ENCODE peak calls at places on chromosomes 2 and 18, in eight cellular contexts. G, Z, H, F, W, D, S and V are unnamed samples.

GRCh38 chr2:156340818-156341481 is 8.4 kb upstream of the NR4A2 start:
- DNase-seq in G (no peak), Z (peak), H (no peak), F (no peak), W (no peak), D (no peak), S (no peak), V (peak)

GRCh38 chr2:235406420-235406819 is 87.4 kb upstream of the AGAP1 start:
- DNase-seq in G (peak), Z (no peak), H (no peak), F (no peak), W (peak), D (no peak), S (no peak), V (no peak)

GRCh38 chr2:218582085-218582484 is 13.4 kb downstream of the CNOT9 start:
- DNase-seq in G (no peak), Z (no peak), H (no peak), F (no peak), W (no peak), D (peak), S (peak), V (no peak)

GRCh38 chr18:27604583-27604982 is 419.5 kb upstream of the CHST9 start:
- DNase-seq in G (no peak), Z (no peak), H (no peak), F (no peak), W (peak), D (no peak), S (no peak), V (no peak)

GRCh38 chr2:132550285-132550684 is 119.7 kb downstream of the LYPD1 start:
- DNase-seq in G (no peak), Z (no peak), H (no peak), F (no peak), W (no peak), D (no peak), S (no peak), V (no peak)

GRCh38 chr2:201344663-201345366 is 12.3 kb downstream of the FLACC1 start:
- DNase-seq in G (no peak), Z (no peak), H (no peak), F (no peak), W (no peak), D (no peak), S (no peak), V (no peak)

GRCh38 chr2:63699549-63699839 is 110.7 kb downstream of the MDH1 start:
- DNase-seq in G (no peak), Z (no peak), H (no peak), F (no peak), W (no peak), D (no peak), S (peak), V (no peak)

GRCh38 chr18:43661570-43661969 is 384.3 kb upstream of the SYT4 start:
- DNase-seq in G (no peak), Z (peak), H (no peak), F (no peak), W (peak), D (peak), S (peak), V (peak)

GRCh38 chr2:54569745-54570296 is 113.7 kb downstream of the SPTBN1 start:
- DNase-seq in G (no peak), Z (no peak), H (no peak), F (no peak), W (no peak), D (no peak), S (no peak), V (no peak)

GRCh38 chr2:216391401-216391800 is 19.1 kb upstream of the MARCHF4 start:
- DNase-seq in G (no peak), Z (no peak), H (no peak), F (no peak), W (peak), D (no peak), S (peak), V (peak)

GRCh38 chr18:6650756-6651155 is 78.8 kb upstream of the ARHGAP28 start:
- DNase-seq in G (no peak), Z (no peak), H (no peak), F (no peak), W (no peak), D (no peak), S (no peak), V (no peak)

GRCh38 chr2:200308001-200308400 is 1.5 kb downstream of the SPATS2L start:
- DNase-seq in G (no peak), Z (no peak), H (no peak), F (no peak), W (no peak), D (no peak), S (peak), V (no peak)

GRCh38 chr2:202115385-202116060 is 42.5 kb downstream of the KIAA2012 start:
- DNase-seq in G (no peak), Z (no peak), H (no peak), F (no peak), W (peak), D (peak), S (peak), V (no peak)

GRCh38 chr2:1366546-1367134 is 46.6 kb upstream of the TPO start:
- DNase-seq in G (peak), Z (no peak), H (no peak), F (no peak), W (no peak), D (no peak), S (no peak), V (no peak)

GRCh38 chr2:227703280-227703732 is 14.5 kb downstream of the SLC19A3 start:
- DNase-seq in G (no peak), Z (no peak), H (no peak), F (no peak), W (peak), D (no peak), S (no peak), V (peak)

GRCh38 chr2:64770781-64771334 is 117.1 kb upstream of the SERTAD2 start:
- DNase-seq in G (no peak), Z (no peak), H (no peak), F (no peak), W (no peak), D (peak), S (peak), V (peak)

GRCh38 chr2:65532937-65533336 is 100.5 kb upstream of the SPRED2 start:
- DNase-seq in G (no peak), Z (no peak), H (no peak), F (no peak), W (no peak), D (no peak), S (no peak), V (peak)

GRCh38 chr2:72937356-72937669 is 20.0 kb downstream of the EMX1 start:
- DNase-seq in G (no peak), Z (no peak), H (no peak), F (no peak), W (no peak), D (no peak), S (no peak), V (no peak)

GRCh38 chr2:215171151-215171550 is 32.7 kb upstream of the ABCA12 start:
- DNase-seq in G (no peak), Z (no peak), H (no peak), F (no peak), W (peak), D (peak), S (peak), V (peak)

GRCh38 chr2:29766191-29766590 is 155.2 kb downstream of the ALK start:
- DNase-seq in G (no peak), Z (no peak), H (no peak), F (no peak), W (no peak), D (peak), S (peak), V (peak)

GRCh38 chr2:109318150-109318948 is 189.3 kb downstream of the SH3RF3 start:
- DNase-seq in G (no peak), Z (peak), H (no peak), F (no peak), W (peak), D (peak), S (no peak), V (peak)

GRCh38 chr18:45059695-45060094 is 379.0 kb downstream of the SETBP1 start:
- DNase-seq in G (no peak), Z (no peak), H (no peak), F (no peak), W (peak), D (peak), S (peak), V (peak)

GRCh38 chr2:12173943-12174340 is 427.5 kb downstream of the LPIN1 start:
- DNase-seq in G (no peak), Z (no peak), H (no peak), F (no peak), W (no peak), D (no peak), S (no peak), V (no peak)

GRCh38 chr2:39715095-39715494 is 49.4 kb downstream of the TMEM178A start:
- DNase-seq in G (no peak), Z (no peak), H (no peak), F (no peak), W (no peak), D (no peak), S (no peak), V (no peak)

GRCh38 chr2:119439574-119440500 is 8.2 kb downstream of the TMEM37 start:
- DNase-seq in G (no peak), Z (no peak), H (no peak), F (no peak), W (no peak), D (no peak), S (no peak), V (no peak)

GRCh38 chr2:69315160-69315761 is 71.8 kb downstream of the GFPT1 start:
- DNase-seq in G (no peak), Z (no peak), H (no peak), F (no peak), W (no peak), D (no peak), S (no peak), V (no peak)

GRCh38 chr2:15048000-15048399 is 415.5 kb downstream of the LRATD1 start:
- DNase-seq in G (no peak), Z (no peak), H (no peak), F (no peak), W (no peak), D (no peak), S (no peak), V (no peak)

GRCh38 chr2:149562304-149562703 is 25.3 kb downstream of the MMADHC start:
- DNase-seq in G (no peak), Z (no peak), H (no peak), F (no peak), W (peak), D (peak), S (peak), V (no peak)

GRCh38 chr2:137237055-137237454 is 471.7 kb downstream of the THSD7B start:
- DNase-seq in G (no peak), Z (no peak), H (no peak), F (no peak), W (no peak), D (peak), S (peak), V (no peak)